ENCODE peak calls at places on chromosome 14, in seven cellular contexts. One of them, this sample, is unnamed.

GRCh38 chr14:80944861-80945617 is 3.5 kb upstream of the CEP128 start:
- DNase-seq in non-pigmented ciliary epithelial cell: no peak
- DNase-seq in kidney epithelial cell: no peak
- DNase-seq in sigmoid colon: no peak
- DNase-seq in posterior vena cava: no peak
- DNase-seq in esophagus squamous epithelium: no peak
- DNase-seq in AG10803: no peak
- DNase-seq in this sample: no peak

GRCh38 chr14:20613094-20614037 is 22.2 kb upstream of the RNASE12 start:
- DNase-seq in sigmoid colon: peak
- DNase-seq in AG10803: peak
- DNase-seq in non-pigmented ciliary epithelial cell: peak
- DNase-seq in posterior vena cava: peak
- DNase-seq in esophagus squamous epithelium: no peak
- DNase-seq in kidney epithelial cell: peak
- DNase-seq in this sample: peak

GRCh38 chr14:81727243-81727642 is 193.6 kb upstream of the SEL1L start:
- DNase-seq in non-pigmented ciliary epithelial cell: no peak
- DNase-seq in esophagus squamous epithelium: no peak
- DNase-seq in sigmoid colon: no peak
- DNase-seq in AG10803: no peak
- DNase-seq in posterior vena cava: no peak
- DNase-seq in kidney epithelial cell: peak
- DNase-seq in this sample: no peak

GRCh38 chr14:54893151-54893760 is 9.4 kb downstream of the GCH1 start:
- DNase-seq in AG10803: peak
- DNase-seq in non-pigmented ciliary epithelial cell: peak
- DNase-seq in posterior vena cava: no peak
- DNase-seq in sigmoid colon: no peak
- DNase-seq in kidney epithelial cell: peak
- DNase-seq in esophagus squamous epithelium: no peak
- DNase-seq in this sample: no peak

GRCh38 chr14:51319181-51319597 is 79.1 kb downstream of the TMX1 start:
- DNase-seq in AG10803: peak
- DNase-seq in sigmoid colon: no peak
- DNase-seq in esophagus squamous epithelium: no peak
- DNase-seq in kidney epithelial cell: no peak
- DNase-seq in posterior vena cava: no peak
- DNase-seq in non-pigmented ciliary epithelial cell: no peak
- DNase-seq in this sample: no peak

GRCh38 chr14:27727371-27727770 is 1039.2 kb upstream of the FOXG1 start:
- DNase-seq in posterior vena cava: no peak
- DNase-seq in non-pigmented ciliary epithelial cell: no peak
- DNase-seq in sigmoid colon: no peak
- DNase-seq in esophagus squamous epithelium: no peak
- DNase-seq in kidney epithelial cell: no peak
- DNase-seq in AG10803: no peak
- DNase-seq in this sample: no peak

GRCh38 chr14:31567651-31568050 is 6.4 kb downstream of the NUBPL start:
- DNase-seq in posterior vena cava: no peak
- DNase-seq in esophagus squamous epithelium: no peak
- DNase-seq in AG10803: no peak
- DNase-seq in non-pigmented ciliary epithelial cell: no peak
- DNase-seq in kidney epithelial cell: no peak
- DNase-seq in sigmoid colon: no peak
- DNase-seq in this sample: no peak

GRCh38 chr14:85607571-85608219 is 77.8 kb downstream of the FLRT2 start:
- DNase-seq in non-pigmented ciliary epithelial cell: peak
- DNase-seq in posterior vena cava: no peak
- DNase-seq in kidney epithelial cell: peak
- DNase-seq in AG10803: peak
- DNase-seq in esophagus squamous epithelium: no peak
- DNase-seq in sigmoid colon: no peak
- DNase-seq in this sample: no peak

GRCh38 chr14:56803816-56804535 is 6.3 kb downstream of the OTX2 start:
- DNase-seq in non-pigmented ciliary epithelial cell: no peak
- DNase-seq in kidney epithelial cell: no peak
- DNase-seq in posterior vena cava: no peak
- DNase-seq in AG10803: no peak
- DNase-seq in esophagus squamous epithelium: no peak
- DNase-seq in sigmoid colon: no peak
- DNase-seq in this sample: no peak

GRCh38 chr14:20489093-20489994 is 16.0 kb upstream of the RNASE10 start:
- DNase-seq in esophagus squamous epithelium: no peak
- DNase-seq in AG10803: no peak
- DNase-seq in posterior vena cava: no peak
- DNase-seq in kidney epithelial cell: no peak
- DNase-seq in sigmoid colon: no peak
- DNase-seq in non-pigmented ciliary epithelial cell: no peak
- DNase-seq in this sample: peak

GRCh38 chr14:77543240-77543551 is 44.6 kb upstream of the ISM2 start:
- DNase-seq in sigmoid colon: no peak
- DNase-seq in AG10803: no peak
- DNase-seq in posterior vena cava: no peak
- DNase-seq in esophagus squamous epithelium: no peak
- DNase-seq in kidney epithelial cell: no peak
- DNase-seq in non-pigmented ciliary epithelial cell: no peak
- DNase-seq in this sample: no peak

GRCh38 chr14:99716091-99716849 is 32.2 kb downstream of the CYP46A1 start:
- DNase-seq in posterior vena cava: peak
- DNase-seq in non-pigmented ciliary epithelial cell: no peak
- DNase-seq in kidney epithelial cell: no peak
- DNase-seq in esophagus squamous epithelium: no peak
- DNase-seq in sigmoid colon: no peak
- DNase-seq in AG10803: no peak
- DNase-seq in this sample: no peak

GRCh38 chr14:22798528-22798927 is 16.7 kb downstream of the SLC7A7 start:
- DNase-seq in AG10803: no peak
- DNase-seq in non-pigmented ciliary epithelial cell: no peak
- DNase-seq in kidney epithelial cell: no peak
- DNase-seq in posterior vena cava: no peak
- DNase-seq in sigmoid colon: no peak
- DNase-seq in esophagus squamous epithelium: no peak
- DNase-seq in this sample: no peak

GRCh38 chr14:99055019-99055418 is 217.0 kb downstream of the BCL11B start:
- DNase-seq in esophagus squamous epithelium: no peak
- DNase-seq in kidney epithelial cell: peak
- DNase-seq in posterior vena cava: no peak
- DNase-seq in non-pigmented ciliary epithelial cell: no peak
- DNase-seq in sigmoid colon: no peak
- DNase-seq in AG10803: peak
- DNase-seq in this sample: no peak

GRCh38 chr14:85911044-85911443 is 381.1 kb downstream of the FLRT2 start:
- DNase-seq in posterior vena cava: no peak
- DNase-seq in sigmoid colon: no peak
- DNase-seq in non-pigmented ciliary epithelial cell: no peak
- DNase-seq in AG10803: no peak
- DNase-seq in esophagus squamous epithelium: no peak
- DNase-seq in kidney epithelial cell: no peak
- DNase-seq in this sample: no peak

GRCh38 chr14:75513911-75514672 is 8.2 kb upstream of the BATF start:
- DNase-seq in sigmoid colon: no peak
- DNase-seq in esophagus squamous epithelium: no peak
- DNase-seq in non-pigmented ciliary epithelial cell: no peak
- DNase-seq in kidney epithelial cell: no peak
- DNase-seq in AG10803: no peak
- DNase-seq in posterior vena cava: no peak
- DNase-seq in this sample: no peak

GRCh38 chr14:22432348-22432976 is 156.6 kb downstream of the DAD1 start:
- DNase-seq in non-pigmented ciliary epithelial cell: peak
- DNase-seq in esophagus squamous epithelium: no peak
- DNase-seq in sigmoid colon: no peak
- DNase-seq in posterior vena cava: no peak
- DNase-seq in AG10803: peak
- DNase-seq in kidney epithelial cell: peak
- DNase-seq in this sample: peak

GRCh38 chr14:36807727-36808126 is 146.1 kb downstream of the PAX9 start:
- DNase-seq in sigmoid colon: no peak
- DNase-seq in AG10803: no peak
- DNase-seq in non-pigmented ciliary epithelial cell: no peak
- DNase-seq in esophagus squamous epithelium: no peak
- DNase-seq in kidney epithelial cell: no peak
- DNase-seq in posterior vena cava: no peak
- DNase-seq in this sample: no peak

GRCh38 chr14:47300801-47301200 is 374.6 kb downstream of the MDGA2 start:
- DNase-seq in non-pigmented ciliary epithelial cell: peak
- DNase-seq in posterior vena cava: no peak
- DNase-seq in kidney epithelial cell: peak
- DNase-seq in sigmoid colon: no peak
- DNase-seq in esophagus squamous epithelium: no peak
- DNase-seq in AG10803: no peak
- DNase-seq in this sample: peak

GRCh38 chr14:36275741-36276140 is 44.7 kb downstream of the MBIP start:
- DNase-seq in kidney epithelial cell: no peak
- DNase-seq in esophagus squamous epithelium: no peak
- DNase-seq in sigmoid colon: no peak
- DNase-seq in non-pigmented ciliary epithelial cell: no peak
- DNase-seq in posterior vena cava: no peak
- DNase-seq in AG10803: no peak
- DNase-seq in this sample: no peak

GRCh38 chr14:29906256-29906885 is 21.3 kb downstream of the PRKD1 start:
- DNase-seq in kidney epithelial cell: peak
- DNase-seq in non-pigmented ciliary epithelial cell: no peak
- DNase-seq in esophagus squamous epithelium: no peak
- DNase-seq in sigmoid colon: no peak
- DNase-seq in posterior vena cava: no peak
- DNase-seq in AG10803: no peak
- DNase-seq in this sample: peak

GRCh38 chr14:100370003-100370402 is 46.9 kb downstream of the SLC25A47 start:
- DNase-seq in sigmoid colon: no peak
- DNase-seq in posterior vena cava: no peak
- DNase-seq in kidney epithelial cell: no peak
- DNase-seq in AG10803: no peak
- DNase-seq in non-pigmented ciliary epithelial cell: no peak
- DNase-seq in esophagus squamous epithelium: no peak
- DNase-seq in this sample: no peak

This sample was measured in epithelial cell of proximal tubule.